ENCODE peak calls at places on chromosome 12, in five cellular contexts. One of them, this sample, is unnamed.

GRCh38 chr12:110563702-110564470 is 19.2 kb downstream of the PPTC7 start:
- DNase-seq in AG04450: no peak
- DNase-seq in heart right ventricle: no peak
- DNase-seq in effector memory CD4-positive, alpha-beta T cell: no peak
- DNase-seq in IMR-90: peak; percentile 56
- DNase-seq in this sample: no peak

GRCh38 chr12:70831538-70831937 is 89.0 kb downstream of the PTPRR start:
- DNase-seq in AG04450: no peak
- DNase-seq in heart right ventricle: no peak
- DNase-seq in effector memory CD4-positive, alpha-beta T cell: no peak
- DNase-seq in IMR-90: peak; percentile 4
- DNase-seq in this sample: no peak

GRCh38 chr12:68317047-68317667 is 15.0 kb downstream of the MDM1 start:
- DNase-seq in effector memory CD4-positive, alpha-beta T cell: no peak
- DNase-seq in heart right ventricle: peak; percentile 42
- DNase-seq in IMR-90: peak; percentile 68
- DNase-seq in AG04450: peak; percentile 15
- DNase-seq in this sample: no peak

GRCh38 chr12:45727301-45727993 is 2.1 kb upstream of the ARID2 start:
- DNase-seq in AG04450: peak; percentile 97
- DNase-seq in heart right ventricle: peak; percentile 95
- DNase-seq in IMR-90: peak; percentile 98
- DNase-seq in effector memory CD4-positive, alpha-beta T cell: peak; percentile 82
- DNase-seq in this sample: peak; percentile 97

GRCh38 chr12:78571953-78572352 is 292.6 kb upstream of the SYT1 start:
- DNase-seq in AG04450: no peak
- DNase-seq in effector memory CD4-positive, alpha-beta T cell: no peak
- DNase-seq in heart right ventricle: no peak
- DNase-seq in IMR-90: no peak
- DNase-seq in this sample: no peak

GRCh38 chr12:92505373-92506340 is 197.1 kb upstream of the PLEKHG7 start:
- DNase-seq in effector memory CD4-positive, alpha-beta T cell: no peak
- DNase-seq in AG04450: no peak
- DNase-seq in IMR-90: peak; percentile 50
- DNase-seq in heart right ventricle: peak; percentile 80
- DNase-seq in this sample: no peak

GRCh38 chr12:110844131-110844530 is 2.7 kb upstream of the CCDC63 start:
- DNase-seq in heart right ventricle: no peak
- DNase-seq in effector memory CD4-positive, alpha-beta T cell: no peak
- DNase-seq in IMR-90: no peak
- DNase-seq in AG04450: no peak
- DNase-seq in this sample: no peak

GRCh38 chr12:131603106-131604033 is 107.5 kb upstream of the SFSWAP start:
- DNase-seq in AG04450: no peak
- DNase-seq in effector memory CD4-positive, alpha-beta T cell: no peak
- DNase-seq in heart right ventricle: no peak
- DNase-seq in IMR-90: no peak
- DNase-seq in this sample: no peak

GRCh38 chr12:87520968-87521367 is 508.2 kb downstream of the C12orf50 start:
- DNase-seq in heart right ventricle: no peak
- DNase-seq in IMR-90: no peak
- DNase-seq in effector memory CD4-positive, alpha-beta T cell: no peak
- DNase-seq in AG04450: no peak
- DNase-seq in this sample: no peak

GRCh38 chr12:24360057-24360456 is 410.6 kb upstream of the SOX5 start:
- DNase-seq in effector memory CD4-positive, alpha-beta T cell: no peak
- DNase-seq in IMR-90: peak; percentile 10
- DNase-seq in heart right ventricle: no peak
- DNase-seq in AG04450: no peak
- DNase-seq in this sample: no peak

GRCh38 chr12:13957576-13957975 is 23.8 kb downstream of the GRIN2B start:
- DNase-seq in heart right ventricle: no peak
- DNase-seq in effector memory CD4-positive, alpha-beta T cell: no peak
- DNase-seq in IMR-90: no peak
- DNase-seq in AG04450: no peak
- DNase-seq in this sample: no peak

GRCh38 chr12:122975790-122976647 is 975 bp downstream of the OGFOD2 start:
- DNase-seq in AG04450: no peak
- DNase-seq in IMR-90: no peak
- DNase-seq in effector memory CD4-positive, alpha-beta T cell: no peak
- DNase-seq in heart right ventricle: no peak
- DNase-seq in this sample: no peak

GRCh38 chr12:73998894-73999293 is 538.7 kb upstream of the ATXN7L3B start:
- DNase-seq in IMR-90: no peak
- DNase-seq in heart right ventricle: no peak
- DNase-seq in effector memory CD4-positive, alpha-beta T cell: no peak
- DNase-seq in AG04450: no peak
- DNase-seq in this sample: no peak

GRCh38 chr12:51793201-51793600 is 55.3 kb downstream of the FIGNL2 start:
- DNase-seq in AG04450: peak; percentile 13
- DNase-seq in effector memory CD4-positive, alpha-beta T cell: no peak
- DNase-seq in IMR-90: peak; percentile 74
- DNase-seq in heart right ventricle: no peak
- DNase-seq in this sample: no peak

GRCh38 chr12:57123813-57124212 is 4.5 kb upstream of the LRP1 start:
- DNase-seq in AG04450: no peak
- DNase-seq in IMR-90: no peak
- DNase-seq in effector memory CD4-positive, alpha-beta T cell: no peak
- DNase-seq in heart right ventricle: no peak
- DNase-seq in this sample: no peak

GRCh38 chr12:131082795-131083194 is 129.1 kb downstream of the ADGRD1 start:
- DNase-seq in IMR-90: no peak
- DNase-seq in heart right ventricle: no peak
- DNase-seq in effector memory CD4-positive, alpha-beta T cell: no peak
- DNase-seq in AG04450: no peak
- DNase-seq in this sample: peak; percentile 26

GRCh38 chr12:130770413-130771028 is 54.4 kb upstream of the RIMBP2 start:
- DNase-seq in effector memory CD4-positive, alpha-beta T cell: no peak
- DNase-seq in AG04450: no peak
- DNase-seq in IMR-90: no peak
- DNase-seq in heart right ventricle: no peak
- DNase-seq in this sample: no peak

DNA sequence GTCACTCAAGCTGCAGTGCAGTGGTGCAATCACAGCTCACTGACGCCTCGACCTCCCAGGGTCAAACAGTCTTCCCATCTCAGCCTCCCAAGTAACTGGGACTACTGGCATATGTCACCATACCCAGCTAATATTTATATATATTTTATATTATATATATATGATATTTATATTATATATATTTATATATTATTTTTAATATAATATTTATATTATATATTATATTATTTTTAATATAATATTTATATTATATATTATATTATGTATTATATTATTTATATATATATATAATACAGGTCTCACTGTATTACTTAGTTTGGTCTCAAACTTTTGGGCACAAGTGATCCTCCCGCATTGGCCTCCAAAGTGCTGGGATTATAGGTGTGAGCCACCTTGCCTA is 9.4 kb downstream of the ZNF84 start:
- DNase-seq in effector memory CD4-positive, alpha-beta T cell: no peak
- DNase-seq in IMR-90: no peak
- DNase-seq in heart right ventricle: no peak
- DNase-seq in AG04450: no peak
- DNase-seq in this sample: no peak
- H3K9me3 ChIP-seq in effector memory CD4-positive, alpha-beta T cell: peaks cover 78% of the 10 kb centered on the region
- H3K9me3 ChIP-seq in IMR-90: peaks cover 91% of the 10 kb centered on the region
- H3K9me3 ChIP-seq in heart right ventricle: no peaks in the 10 kb centered on the region
- H3K9me3 ChIP-seq in AG04450: peaks cover 73% of the 10 kb centered on the region
- H3K9me3 ChIP-seq in this sample: peaks cover 27% of the 10 kb centered on the region

DNA sequence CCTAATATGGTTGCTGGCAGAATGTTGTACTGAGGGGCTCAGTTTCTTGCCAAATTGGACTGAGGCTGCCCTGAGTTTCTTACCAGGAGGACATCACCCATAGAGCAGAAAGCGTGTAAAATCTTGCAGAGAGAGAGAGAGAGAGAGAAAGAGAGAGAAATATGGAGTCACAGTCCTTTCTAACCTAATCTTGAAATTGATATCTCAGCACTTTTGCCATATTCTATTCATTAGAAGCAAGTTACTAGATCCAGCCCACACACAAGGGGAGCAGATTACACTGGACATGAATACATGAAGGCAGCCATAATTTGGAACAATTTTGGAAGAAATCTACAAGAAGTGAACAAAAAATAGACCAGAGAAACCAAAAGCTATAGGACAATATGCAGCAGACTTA is 4.1 kb upstream of the CD163L1 start:
- DNase-seq in heart right ventricle: no peak
- DNase-seq in IMR-90: no peak
- DNase-seq in effector memory CD4-positive, alpha-beta T cell: no peak
- DNase-seq in AG04450: no peak
- DNase-seq in this sample: no peak
- H3K27ac ChIP-seq in heart right ventricle: no peak overlapping the region
- H3K27ac ChIP-seq in IMR-90: no peak overlapping the region
- H3K27ac ChIP-seq in effector memory CD4-positive, alpha-beta T cell: no peak overlapping the region
- H3K27ac ChIP-seq in AG04450: no peak overlapping the region
- H3K27ac ChIP-seq in this sample: no peak overlapping the region

DNA sequence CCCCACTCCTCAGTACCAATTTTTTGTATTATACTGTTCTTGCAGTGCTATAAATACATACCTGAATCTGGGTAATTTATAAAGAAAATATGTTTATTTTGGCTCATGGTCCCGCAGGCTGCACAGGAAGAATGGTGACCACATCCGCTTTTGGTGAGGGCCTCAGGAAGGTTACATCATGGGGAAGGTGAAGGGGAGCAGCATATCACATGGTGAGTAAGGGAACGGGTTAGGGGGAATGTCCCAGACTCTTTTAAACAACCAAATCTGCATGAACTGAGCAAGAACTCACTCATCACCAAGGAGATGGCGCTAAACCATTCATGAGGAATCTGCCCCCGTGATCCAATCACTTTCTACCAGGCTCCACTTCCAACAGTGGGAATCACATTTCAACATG is 40.0 kb downstream of the OSBPL8 start:
- DNase-seq in IMR-90: no peak
- DNase-seq in AG04450: no peak
- DNase-seq in effector memory CD4-positive, alpha-beta T cell: no peak
- DNase-seq in heart right ventricle: no peak
- DNase-seq in this sample: no peak
- H3K9me3 ChIP-seq in IMR-90: peaks cover 2% of the 10 kb centered on the region
- H3K9me3 ChIP-seq in AG04450: peaks cover 3% of the 10 kb centered on the region
- H3K9me3 ChIP-seq in effector memory CD4-positive, alpha-beta T cell: no peaks in the 10 kb centered on the region
- H3K9me3 ChIP-seq in heart right ventricle: no peaks in the 10 kb centered on the region
- H3K9me3 ChIP-seq in this sample: no peaks in the 10 kb centered on the region

GRCh38 chr12:77099799-77100198 is 34.4 kb upstream of the E2F7 start:
- DNase-seq in AG04450: no peak
- DNase-seq in effector memory CD4-positive, alpha-beta T cell: no peak
- DNase-seq in IMR-90: no peak
- DNase-seq in heart right ventricle: no peak
- DNase-seq in this sample: no peak

GRCh38 chr12:77104281-77104680 is 38.9 kb upstream of the E2F7 start:
- DNase-seq in IMR-90: peak; percentile 17
- DNase-seq in heart right ventricle: no peak
- DNase-seq in AG04450: no peak
- DNase-seq in effector memory CD4-positive, alpha-beta T cell: no peak
- DNase-seq in this sample: no peak

GRCh38 chr12:77102123-77102522 is 36.8 kb upstream of the E2F7 start:
- DNase-seq in heart right ventricle: no peak
- DNase-seq in effector memory CD4-positive, alpha-beta T cell: no peak
- DNase-seq in IMR-90: no peak
- DNase-seq in AG04450: no peak
- DNase-seq in this sample: no peak

GRCh38 chr12:77104792-77105191 is 39.4 kb upstream of the E2F7 start:
- DNase-seq in AG04450: no peak
- DNase-seq in heart right ventricle: no peak
- DNase-seq in IMR-90: peak; percentile 72
- DNase-seq in effector memory CD4-positive, alpha-beta T cell: no peak
- DNase-seq in this sample: no peak

GRCh38 chr12:77102691-77103090 is 37.3 kb upstream of the E2F7 start:
- DNase-seq in IMR-90: peak; percentile 79
- DNase-seq in effector memory CD4-positive, alpha-beta T cell: no peak
- DNase-seq in heart right ventricle: no peak
- DNase-seq in AG04450: no peak
- DNase-seq in this sample: no peak
- H3K27ac ChIP-seq in IMR-90: no peak overlapping the region
- H3K27ac ChIP-seq in effector memory CD4-positive, alpha-beta T cell: no peak overlapping the region
- H3K27ac ChIP-seq in heart right ventricle: no peak overlapping the region
- H3K27ac ChIP-seq in AG04450: no peak overlapping the region
- H3K27ac ChIP-seq in this sample: peak overlapping the region; percentile 28